ENCODE peak calls at places on chromosomes 1 and 21, in eight cellular contexts. One of them, this sample, is unnamed.

GRCh38 chr1:231354330-231355020 is 16.4 kb downstream of the SPRTN start:
- DNase-seq in brain microvascular endothelial cell: no peak
- DNase-seq in activated CD4-positive, alpha-beta T cell treated with anti-CD3 and anti-CD28 coated beads, Interleukin-2, amount 10 ng/mL, durations not matched to agents 7 days and 5 days: no peak
- DNase-seq in GM19239: no peak
- DNase-seq in dorsolateral prefrontal cortex: no peak
- DNase-seq in progenitor cell of endocrine pancreas: no peak
- DNase-seq in ELR: no peak
- DNase-seq in fibroblast of lung: peak
- DNase-seq in this sample: no peak

GRCh38 chr1:26351591-26352337 is 2.2 kb downstream of the CRYBG2 start:
- DNase-seq in brain microvascular endothelial cell: peak
- DNase-seq in activated CD4-positive, alpha-beta T cell treated with anti-CD3 and anti-CD28 coated beads, Interleukin-2, amount 10 ng/mL, durations not matched to agents 7 days and 5 days: no peak
- DNase-seq in GM19239: no peak
- DNase-seq in dorsolateral prefrontal cortex: no peak
- DNase-seq in progenitor cell of endocrine pancreas: no peak
- DNase-seq in ELR: peak
- DNase-seq in fibroblast of lung: no peak
- DNase-seq in this sample: no peak

GRCh38 chr1:197080323-197080722 is 13.3 kb upstream of the F13B start:
- DNase-seq in brain microvascular endothelial cell: no peak
- DNase-seq in activated CD4-positive, alpha-beta T cell treated with anti-CD3 and anti-CD28 coated beads, Interleukin-2, amount 10 ng/mL, durations not matched to agents 7 days and 5 days: no peak
- DNase-seq in GM19239: no peak
- DNase-seq in dorsolateral prefrontal cortex: no peak
- DNase-seq in progenitor cell of endocrine pancreas: no peak
- DNase-seq in ELR: no peak
- DNase-seq in fibroblast of lung: no peak
- DNase-seq in this sample: no peak

GRCh38 chr1:206814716-206815341 is 42.5 kb upstream of the IL10 start:
- DNase-seq in brain microvascular endothelial cell: peak
- DNase-seq in activated CD4-positive, alpha-beta T cell treated with anti-CD3 and anti-CD28 coated beads, Interleukin-2, amount 10 ng/mL, durations not matched to agents 7 days and 5 days: no peak
- DNase-seq in GM19239: no peak
- DNase-seq in dorsolateral prefrontal cortex: peak
- DNase-seq in progenitor cell of endocrine pancreas: no peak
- DNase-seq in ELR: peak
- DNase-seq in fibroblast of lung: peak
- DNase-seq in this sample: no peak

GRCh38 chr1:112515311-112516009 is 6.7 kb downstream of the WNT2B start:
- DNase-seq in brain microvascular endothelial cell: peak
- DNase-seq in activated CD4-positive, alpha-beta T cell treated with anti-CD3 and anti-CD28 coated beads, Interleukin-2, amount 10 ng/mL, durations not matched to agents 7 days and 5 days: no peak
- DNase-seq in GM19239: no peak
- DNase-seq in dorsolateral prefrontal cortex: no peak
- DNase-seq in progenitor cell of endocrine pancreas: no peak
- DNase-seq in ELR: peak
- DNase-seq in fibroblast of lung: peak
- DNase-seq in this sample: peak

GRCh38 chr21:45278156-45278911 is 9.4 kb downstream of the POFUT2 start:
- DNase-seq in brain microvascular endothelial cell: no peak
- DNase-seq in activated CD4-positive, alpha-beta T cell treated with anti-CD3 and anti-CD28 coated beads, Interleukin-2, amount 10 ng/mL, durations not matched to agents 7 days and 5 days: no peak
- DNase-seq in GM19239: no peak
- DNase-seq in dorsolateral prefrontal cortex: peak
- DNase-seq in progenitor cell of endocrine pancreas: no peak
- DNase-seq in ELR: no peak
- DNase-seq in fibroblast of lung: no peak
- DNase-seq in this sample: no peak

GRCh38 chr21:36913247-36914169 is 53.0 kb downstream of the HLCS start:
- DNase-seq in brain microvascular endothelial cell: no peak
- DNase-seq in activated CD4-positive, alpha-beta T cell treated with anti-CD3 and anti-CD28 coated beads, Interleukin-2, amount 10 ng/mL, durations not matched to agents 7 days and 5 days: no peak
- DNase-seq in GM19239: no peak
- DNase-seq in dorsolateral prefrontal cortex: no peak
- DNase-seq in progenitor cell of endocrine pancreas: no peak
- DNase-seq in ELR: no peak
- DNase-seq in fibroblast of lung: no peak
- DNase-seq in this sample: no peak

GRCh38 chr21:39182484-39183271 is 573 bp downstream of the PSMG1 start:
- DNase-seq in brain microvascular endothelial cell: peak
- DNase-seq in activated CD4-positive, alpha-beta T cell treated with anti-CD3 and anti-CD28 coated beads, Interleukin-2, amount 10 ng/mL, durations not matched to agents 7 days and 5 days: no peak
- DNase-seq in GM19239: no peak
- DNase-seq in dorsolateral prefrontal cortex: no peak
- DNase-seq in progenitor cell of endocrine pancreas: no peak
- DNase-seq in ELR: peak
- DNase-seq in fibroblast of lung: peak
- DNase-seq in this sample: no peak

GRCh38 chr21:32393677-32394001 is 827 bp upstream of the URB1 start:
- DNase-seq in brain microvascular endothelial cell: no peak
- DNase-seq in activated CD4-positive, alpha-beta T cell treated with anti-CD3 and anti-CD28 coated beads, Interleukin-2, amount 10 ng/mL, durations not matched to agents 7 days and 5 days: no peak
- DNase-seq in GM19239: no peak
- DNase-seq in dorsolateral prefrontal cortex: no peak
- DNase-seq in progenitor cell of endocrine pancreas: no peak
- DNase-seq in ELR: no peak
- DNase-seq in fibroblast of lung: no peak
- DNase-seq in this sample: no peak

GRCh38 chr1:222077191-222077590 is 335.3 kb upstream of the DUSP10 start:
- DNase-seq in brain microvascular endothelial cell: no peak
- DNase-seq in activated CD4-positive, alpha-beta T cell treated with anti-CD3 and anti-CD28 coated beads, Interleukin-2, amount 10 ng/mL, durations not matched to agents 7 days and 5 days: no peak
- DNase-seq in GM19239: no peak
- DNase-seq in dorsolateral prefrontal cortex: no peak
- DNase-seq in progenitor cell of endocrine pancreas: no peak
- DNase-seq in ELR: no peak
- DNase-seq in fibroblast of lung: no peak
- DNase-seq in this sample: no peak

GRCh38 chr1:168833352-168833751 is 104.3 kb upstream of the DPT start:
- DNase-seq in brain microvascular endothelial cell: no peak
- DNase-seq in activated CD4-positive, alpha-beta T cell treated with anti-CD3 and anti-CD28 coated beads, Interleukin-2, amount 10 ng/mL, durations not matched to agents 7 days and 5 days: no peak
- DNase-seq in GM19239: no peak
- DNase-seq in dorsolateral prefrontal cortex: no peak
- DNase-seq in progenitor cell of endocrine pancreas: no peak
- DNase-seq in ELR: no peak
- DNase-seq in fibroblast of lung: no peak
- DNase-seq in this sample: no peak

GRCh38 chr1:206693592-206693991 is 8.9 kb downstream of the MAPKAPK2 start:
- DNase-seq in brain microvascular endothelial cell: peak
- DNase-seq in activated CD4-positive, alpha-beta T cell treated with anti-CD3 and anti-CD28 coated beads, Interleukin-2, amount 10 ng/mL, durations not matched to agents 7 days and 5 days: no peak
- DNase-seq in GM19239: no peak
- DNase-seq in dorsolateral prefrontal cortex: no peak
- DNase-seq in progenitor cell of endocrine pancreas: no peak
- DNase-seq in ELR: peak
- DNase-seq in fibroblast of lung: peak
- DNase-seq in this sample: no peak

GRCh38 chr21:45177039-45177438 is 102.7 kb downstream of the ADARB1 start:
- DNase-seq in brain microvascular endothelial cell: no peak
- DNase-seq in activated CD4-positive, alpha-beta T cell treated with anti-CD3 and anti-CD28 coated beads, Interleukin-2, amount 10 ng/mL, durations not matched to agents 7 days and 5 days: no peak
- DNase-seq in GM19239: no peak
- DNase-seq in dorsolateral prefrontal cortex: no peak
- DNase-seq in progenitor cell of endocrine pancreas: no peak
- DNase-seq in ELR: no peak
- DNase-seq in fibroblast of lung: no peak
- DNase-seq in this sample: no peak

GRCh38 chr1:234989479-234990327 is 138.9 kb downstream of the TOMM20 start:
- DNase-seq in brain microvascular endothelial cell: no peak
- DNase-seq in activated CD4-positive, alpha-beta T cell treated with anti-CD3 and anti-CD28 coated beads, Interleukin-2, amount 10 ng/mL, durations not matched to agents 7 days and 5 days: no peak
- DNase-seq in GM19239: no peak
- DNase-seq in dorsolateral prefrontal cortex: no peak
- DNase-seq in progenitor cell of endocrine pancreas: no peak
- DNase-seq in ELR: peak
- DNase-seq in fibroblast of lung: no peak
- DNase-seq in this sample: no peak

GRCh38 chr1:149965440-149965839 is 28.8 kb upstream of the MTMR11 start:
- DNase-seq in brain microvascular endothelial cell: no peak
- DNase-seq in activated CD4-positive, alpha-beta T cell treated with anti-CD3 and anti-CD28 coated beads, Interleukin-2, amount 10 ng/mL, durations not matched to agents 7 days and 5 days: no peak
- DNase-seq in GM19239: no peak
- DNase-seq in dorsolateral prefrontal cortex: no peak
- DNase-seq in progenitor cell of endocrine pancreas: no peak
- DNase-seq in ELR: no peak
- DNase-seq in fibroblast of lung: no peak
- DNase-seq in this sample: no peak